ENCODE peak calls at places on chromosomes 12 and 14, in seven cellular contexts. S is NB4, C is KBM-7, J is lower leg skin, D is amygdala, R is AG10803, F is right cardiac atrium. G is an unnamed sample.

GRCh38 chr12:124510301-124510970 is 57.0 kb downstream of the NCOR2 start:
- DNase-seq in S (peak; percentile 48), R (no peak), C (peak; percentile 57), D (no peak), F (no peak), J (no peak), G (no peak)

GRCh38 chr12:104653730-104654328 is 197.1 kb downstream of the CHST11 start:
- DNase-seq in F (no peak), J (no peak), D (no peak), C (peak; percentile 28), S (peak; percentile 68), R (no peak), G (no peak)

GRCh38 chr12:13342971-13343370 is 146.4 kb downstream of the EMP1 start:
- DNase-seq in J (no peak), S (no peak), R (peak; percentile 53), F (no peak), C (no peak), D (no peak), G (no peak)

GRCh38 chr14:96816281-96816680 is 19.1 kb downstream of the VRK1 start:
- DNase-seq in S (peak; percentile 85), J (no peak), D (no peak), R (no peak), C (peak; percentile 63), F (no peak), G (no peak)

GRCh38 chr12:64801381-64801780 is 23.1 kb upstream of the TBC1D30 start:
- DNase-seq in J (no peak), R (no peak), S (no peak), F (no peak), C (no peak), D (no peak), G (no peak)

GRCh38 chr12:123278150-123278627 is 6.5 kb upstream of the CDK2AP1 start:
- DNase-seq in S (peak; percentile 41), J (no peak), D (no peak), F (no peak), C (peak; percentile 76), R (no peak), G (no peak)

GRCh38 chr14:103026988-103027387 is 30.4 kb downstream of the CDC42BPB start:
- DNase-seq in C (no peak), J (no peak), D (no peak), F (no peak), S (no peak), R (no peak), G (no peak)

GRCh38 chr12:32290411-32290810 is 108.9 kb upstream of the FGD4 start:
- DNase-seq in R (peak; percentile 34), D (no peak), S (no peak), J (no peak), F (no peak), C (no peak), G (no peak)

GRCh38 chr12:52156757-52157565 is 34.9 kb downstream of the KRT80 start:
- DNase-seq in D (peak; percentile 13), C (peak; percentile 74), S (peak; percentile 76), J (peak; percentile 97), F (peak; percentile 90), R (peak; percentile 42), G (peak; percentile 60)

GRCh38 chr12:128007250-128007649 is 259.7 kb upstream of the TMEM132C start:
- DNase-seq in C (no peak), D (no peak), S (no peak), J (no peak), F (no peak), R (no peak), G (no peak)

GRCh38 chr12:59444932-59445331 is 150.9 kb upstream of the SLC16A7 start:
- DNase-seq in C (no peak), F (no peak), R (peak; percentile 25), S (peak; percentile 4), J (no peak), D (no peak), G (no peak)

GRCh38 chr12:68868043-68868790 is 60.2 kb downstream of the MDM2 start:
- DNase-seq in R (no peak), F (no peak), D (no peak), C (no peak), S (no peak), J (no peak), G (no peak)

GRCh38 chr12:104615048-104615561 is 158.4 kb downstream of the CHST11 start:
- DNase-seq in R (peak; percentile 93), S (no peak), D (no peak), J (peak; percentile 86), F (peak; percentile 90), C (no peak), G (no peak)

GRCh38 chr14:29927596-29928341 is at the start of gene PRKD1:
- DNase-seq in S (no peak), C (peak; percentile 5), R (peak; percentile 71), F (peak; percentile 87), D (peak; percentile 56), J (peak; percentile 89), G (no peak)

GRCh38 chr14:64720190-64720589 is 16.0 kb downstream of the PLEKHG3 start:
- DNase-seq in D (no peak), C (no peak), J (peak; percentile 84), S (peak; percentile 31), R (peak; percentile 66), F (no peak), G (no peak)